ENCODE peak calls at places on chromosomes 1 and 21, in five cellular contexts. One of them, this sample, is unnamed.

GRCh38 chr1:158818991-158819405 is 12.2 kb upstream of the MNDA start:
- DNase-seq in MM.1S: peak
- DNase-seq in fibroblast of lung: no peak
- DNase-seq in HepG2: no peak
- DNase-seq in GM23338: no peak
- DNase-seq in this sample: no peak

GRCh38 chr1:41672173-41672572 is 187.7 kb upstream of the EDN2 start:
- DNase-seq in GM23338: no peak
- DNase-seq in fibroblast of lung: peak
- DNase-seq in HepG2: no peak
- DNase-seq in MM.1S: no peak
- DNase-seq in this sample: no peak

GRCh38 chr1:223776075-223776814 is 63.9 kb downstream of the CAPN2 start:
- DNase-seq in fibroblast of lung: peak
- DNase-seq in GM23338: no peak
- DNase-seq in MM.1S: no peak
- DNase-seq in HepG2: no peak
- DNase-seq in this sample: no peak

GRCh38 chr1:66253330-66253921 is 280.5 kb upstream of the SGIP1 start:
- DNase-seq in HepG2: peak
- DNase-seq in MM.1S: peak
- DNase-seq in fibroblast of lung: peak
- DNase-seq in GM23338: peak
- DNase-seq in this sample: peak

GRCh38 chr1:6923955-6924890 is 139.0 kb downstream of the CAMTA1 start:
- DNase-seq in HepG2: no peak
- DNase-seq in fibroblast of lung: no peak
- DNase-seq in GM23338: no peak
- DNase-seq in MM.1S: no peak
- DNase-seq in this sample: no peak

GRCh38 chr1:244437108-244437507 is 14.6 kb downstream of the ADSS2 start:
- DNase-seq in GM23338: no peak
- DNase-seq in fibroblast of lung: peak
- DNase-seq in HepG2: no peak
- DNase-seq in MM.1S: no peak
- DNase-seq in this sample: no peak

GRCh38 chr1:246577082-246577719 is 10.9 kb downstream of the CNST start:
- DNase-seq in HepG2: no peak
- DNase-seq in fibroblast of lung: no peak
- DNase-seq in MM.1S: no peak
- DNase-seq in GM23338: no peak
- DNase-seq in this sample: no peak

GRCh38 chr1:61170328-61171238 is 88.2 kb downstream of the NFIA start:
- DNase-seq in HepG2: no peak
- DNase-seq in MM.1S: no peak
- DNase-seq in fibroblast of lung: peak
- DNase-seq in GM23338: no peak
- DNase-seq in this sample: no peak

GRCh38 chr21:26934383-26934782 is 32.5 kb downstream of the ADAMTS5 start:
- DNase-seq in GM23338: no peak
- DNase-seq in HepG2: no peak
- DNase-seq in MM.1S: no peak
- DNase-seq in fibroblast of lung: no peak
- DNase-seq in this sample: no peak

GRCh38 chr1:32963746-32964460 is 706 bp downstream of the RNF19B start:
- DNase-seq in GM23338: peak
- DNase-seq in HepG2: no peak
- DNase-seq in fibroblast of lung: peak
- DNase-seq in MM.1S: peak
- DNase-seq in this sample: peak

GRCh38 chr1:229129306-229130027 is 141.4 kb upstream of the RAB4A start:
- DNase-seq in MM.1S: no peak
- DNase-seq in GM23338: no peak
- DNase-seq in fibroblast of lung: no peak
- DNase-seq in HepG2: no peak
- DNase-seq in this sample: peak

GRCh38 chr1:31587720-31588423 is 11.6 kb downstream of the TINAGL1 start:
- DNase-seq in MM.1S: peak
- DNase-seq in HepG2: peak
- DNase-seq in fibroblast of lung: peak
- DNase-seq in GM23338: peak
- DNase-seq in this sample: peak

GRCh38 chr1:167617100-167617949 is 12.7 kb upstream of the RCSD1 start:
- DNase-seq in MM.1S: peak
- DNase-seq in HepG2: no peak
- DNase-seq in GM23338: peak
- DNase-seq in fibroblast of lung: peak
- DNase-seq in this sample: peak

GRCh38 chr1:197696372-197696771 is 78.9 kb downstream of the DENND1B start:
- DNase-seq in GM23338: no peak
- DNase-seq in MM.1S: no peak
- DNase-seq in HepG2: no peak
- DNase-seq in fibroblast of lung: peak
- DNase-seq in this sample: no peak

GRCh38 chr1:22141948-22142314 is 966 bp downstream of the WNT4 start:
- DNase-seq in GM23338: peak
- DNase-seq in fibroblast of lung: no peak
- DNase-seq in HepG2: no peak
- DNase-seq in MM.1S: no peak
- DNase-seq in this sample: no peak

GRCh38 chr1:232426801-232427200 is 203.1 kb downstream of the SIPA1L2 start:
- DNase-seq in HepG2: no peak
- DNase-seq in MM.1S: no peak
- DNase-seq in fibroblast of lung: no peak
- DNase-seq in GM23338: no peak
- DNase-seq in this sample: no peak

GRCh38 chr1:167518331-167518700 is at the start of gene CD247:
- DNase-seq in HepG2: no peak
- DNase-seq in fibroblast of lung: no peak
- DNase-seq in GM23338: no peak
- DNase-seq in MM.1S: peak
- DNase-seq in this sample: peak

GRCh38 chr1:240511789-240512188 is 100.2 kb downstream of the GREM2 start:
- DNase-seq in fibroblast of lung: no peak
- DNase-seq in MM.1S: no peak
- DNase-seq in HepG2: no peak
- DNase-seq in GM23338: no peak
- DNase-seq in this sample: no peak

GRCh38 chr1:21659099-21659923 is 9.8 kb downstream of the RAP1GAP start:
- DNase-seq in MM.1S: peak
- DNase-seq in GM23338: peak
- DNase-seq in HepG2: peak
- DNase-seq in fibroblast of lung: peak
- DNase-seq in this sample: peak

GRCh38 chr1:82388679-82389078 is 587.9 kb downstream of the ADGRL2 start:
- DNase-seq in MM.1S: no peak
- DNase-seq in HepG2: no peak
- DNase-seq in fibroblast of lung: peak
- DNase-seq in GM23338: no peak
- DNase-seq in this sample: no peak

GRCh38 chr1:23544444-23545389 is 13.7 kb upstream of the E2F2 start:
- DNase-seq in HepG2: peak
- DNase-seq in MM.1S: peak
- DNase-seq in fibroblast of lung: peak
- DNase-seq in GM23338: peak
- DNase-seq in this sample: peak

GRCh38 chr21:41167348-41168342 is at the start of gene BACE2:
- DNase-seq in HepG2: no peak
- DNase-seq in fibroblast of lung: peak
- DNase-seq in MM.1S: peak
- DNase-seq in GM23338: peak
- DNase-seq in this sample: no peak

GRCh38 chr1:172647987-172648386 is 10.9 kb upstream of the FASLG start:
- DNase-seq in GM23338: no peak
- DNase-seq in MM.1S: no peak
- DNase-seq in fibroblast of lung: no peak
- DNase-seq in HepG2: no peak
- DNase-seq in this sample: no peak

GRCh38 chr1:172642970-172643369 is 15.9 kb upstream of the FASLG start:
- DNase-seq in GM23338: no peak
- DNase-seq in MM.1S: no peak
- DNase-seq in fibroblast of lung: peak
- DNase-seq in HepG2: peak
- DNase-seq in this sample: no peak

GRCh38 chr1:172650474-172651193 is 8.3 kb upstream of the FASLG start:
- DNase-seq in fibroblast of lung: no peak
- DNase-seq in MM.1S: no peak
- DNase-seq in GM23338: no peak
- DNase-seq in HepG2: no peak
- DNase-seq in this sample: no peak

GRCh38 chr1:172647110-172647564 is 11.8 kb upstream of the FASLG start:
- DNase-seq in fibroblast of lung: no peak
- DNase-seq in GM23338: peak
- DNase-seq in HepG2: no peak
- DNase-seq in MM.1S: no peak
- DNase-seq in this sample: no peak

DNA sequence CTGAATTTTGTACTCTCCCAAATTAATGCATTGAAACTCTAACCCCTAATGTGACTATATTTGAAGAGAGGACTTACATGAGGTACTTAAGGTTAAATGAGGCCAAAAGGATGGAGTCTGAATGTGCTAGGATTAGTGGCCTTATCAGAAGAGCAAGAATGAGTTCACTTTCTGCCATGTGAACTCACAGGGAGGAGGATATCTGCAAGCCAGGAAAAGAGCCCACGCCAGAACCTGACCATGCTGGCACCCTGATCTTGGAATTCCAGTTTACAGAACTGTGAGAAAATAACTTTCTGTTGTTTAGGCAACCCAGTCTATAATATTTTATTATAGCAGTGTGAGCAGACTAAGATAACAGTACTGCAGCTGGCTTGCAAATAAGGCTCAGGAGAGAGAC is 12.2 kb upstream of the FASLG start:
- DNase-seq in GM23338: no peak
- DNase-seq in MM.1S: no peak
- DNase-seq in HepG2: no peak
- DNase-seq in fibroblast of lung: no peak
- DNase-seq in this sample: no peak
- H3K4me2 ChIP-seq in GM23338: no peak
- H3K4me2 ChIP-seq in MM.1S: no peak
- H3K4me2 ChIP-seq in HepG2: no peak
- H3K4me2 ChIP-seq in fibroblast of lung: no peak
- H3K4me2 ChIP-seq in this sample: no peak

GRCh38 chr1:46614604-46614984 is 2.0 kb downstream of the MOB3C start:
- DNase-seq in fibroblast of lung: no peak
- DNase-seq in MM.1S: no peak
- DNase-seq in HepG2: no peak
- DNase-seq in GM23338: no peak
- DNase-seq in this sample: no peak

GRCh38 chr1:46612937-46613660 is 3.5 kb downstream of the MOB3C start:
- DNase-seq in GM23338: peak
- DNase-seq in HepG2: no peak
- DNase-seq in MM.1S: no peak
- DNase-seq in fibroblast of lung: no peak
- DNase-seq in this sample: no peak

GRCh38 chr1:46615088-46615487 is 1.5 kb downstream of the MOB3C start:
- DNase-seq in HepG2: no peak
- DNase-seq in MM.1S: no peak
- DNase-seq in fibroblast of lung: no peak
- DNase-seq in GM23338: no peak
- DNase-seq in this sample: no peak

GRCh38 chr1:46613661-46614603 is 2.7 kb downstream of the MOB3C start:
- DNase-seq in GM23338: peak
- DNase-seq in HepG2: no peak
- DNase-seq in MM.1S: no peak
- DNase-seq in fibroblast of lung: peak
- DNase-seq in this sample: peak

GRCh38 chr1:46611691-46612221 is 4.9 kb downstream of the MOB3C start:
- DNase-seq in MM.1S: no peak
- DNase-seq in GM23338: no peak
- DNase-seq in HepG2: no peak
- DNase-seq in fibroblast of lung: no peak
- DNase-seq in this sample: no peak
- H3K4me2 ChIP-seq in MM.1S: no peak
- H3K4me2 ChIP-seq in GM23338: peak
- H3K4me2 ChIP-seq in HepG2: no peak
- H3K4me2 ChIP-seq in fibroblast of lung: no peak
- H3K4me2 ChIP-seq in this sample: no peak

DNA sequence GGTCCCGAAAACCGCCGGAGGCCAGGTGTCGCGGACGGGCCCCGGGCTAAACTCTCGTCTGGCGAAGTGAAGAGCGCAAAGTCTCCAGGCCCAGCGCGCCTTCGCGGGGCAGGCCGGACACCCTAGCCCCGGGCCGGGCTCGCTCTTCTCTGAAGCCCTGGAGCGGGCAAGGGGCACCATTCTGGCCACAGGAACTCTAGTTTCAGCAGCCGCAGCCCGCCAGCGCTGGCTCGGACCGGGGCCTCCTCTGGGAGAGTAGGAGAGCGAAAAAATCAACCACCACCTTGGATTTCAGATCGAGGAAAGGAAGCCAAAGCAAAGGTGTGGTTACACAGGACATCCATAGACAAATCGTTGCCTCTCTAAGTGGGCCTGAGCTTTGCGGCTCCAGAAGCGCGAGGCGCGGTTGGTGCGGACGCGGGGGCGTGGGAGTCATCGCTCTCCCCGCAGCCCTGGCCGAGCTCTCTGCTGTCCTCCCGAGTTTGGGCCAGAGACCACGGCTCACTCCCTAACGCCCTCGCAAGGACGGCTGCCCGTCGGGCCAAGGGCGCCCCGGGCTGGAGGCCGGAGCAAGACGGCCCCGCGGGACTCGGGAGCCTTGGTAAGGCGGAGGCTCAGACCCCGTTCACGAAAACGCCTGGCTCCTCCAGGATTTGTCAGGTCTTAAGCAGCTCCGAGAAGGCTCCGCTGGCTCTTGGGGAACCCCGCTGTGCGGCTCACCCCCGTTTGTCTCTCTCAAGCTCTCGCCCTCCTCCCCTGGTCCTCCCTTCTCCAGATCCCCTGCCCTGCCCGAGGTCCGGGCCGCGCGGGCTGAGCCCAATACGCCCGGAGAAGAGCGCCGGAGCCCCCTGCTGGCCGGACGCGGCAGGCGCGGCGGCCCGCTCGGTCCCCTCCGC is 132.9 kb upstream of the DPYD start:
- DNase-seq in fibroblast of lung: peak
- DNase-seq in GM23338: peak
- DNase-seq in HepG2: peak
- DNase-seq in MM.1S: peak
- DNase-seq in this sample: peak
- H3K4me2 ChIP-seq in fibroblast of lung: peak
- H3K4me2 ChIP-seq in GM23338: peak
- H3K4me2 ChIP-seq in HepG2: peak
- H3K4me2 ChIP-seq in MM.1S: peak
- H3K4me2 ChIP-seq in this sample: no peak

GRCh38 chr21:35923971-35924370 is 136.4 kb downstream of the SETD4 start:
- DNase-seq in MM.1S: no peak
- DNase-seq in GM23338: no peak
- DNase-seq in HepG2: no peak
- DNase-seq in fibroblast of lung: no peak
- DNase-seq in this sample: no peak

GRCh38 chr21:35927262-35927661 is 133.1 kb downstream of the SETD4 start:
- DNase-seq in MM.1S: no peak
- DNase-seq in GM23338: no peak
- DNase-seq in HepG2: no peak
- DNase-seq in fibroblast of lung: no peak
- DNase-seq in this sample: no peak

GRCh38 chr21:35926003-35926541 is 134.3 kb downstream of the SETD4 start:
- DNase-seq in HepG2: no peak
- DNase-seq in MM.1S: no peak
- DNase-seq in fibroblast of lung: no peak
- DNase-seq in GM23338: no peak
- DNase-seq in this sample: no peak

GRCh38 chr21:35924714-35925301 is 135.5 kb downstream of the SETD4 start:
- DNase-seq in HepG2: no peak
- DNase-seq in fibroblast of lung: peak
- DNase-seq in MM.1S: no peak
- DNase-seq in GM23338: no peak
- DNase-seq in this sample: no peak

GRCh38 chr21:35925497-35925896 is 134.8 kb downstream of the SETD4 start:
- DNase-seq in MM.1S: no peak
- DNase-seq in fibroblast of lung: peak
- DNase-seq in HepG2: peak
- DNase-seq in GM23338: no peak
- DNase-seq in this sample: peak
- H3K4me2 ChIP-seq in MM.1S: no peak
- H3K4me2 ChIP-seq in fibroblast of lung: no peak
- H3K4me2 ChIP-seq in HepG2: peak
- H3K4me2 ChIP-seq in GM23338: no peak
- H3K4me2 ChIP-seq in this sample: no peak